ENCODE peak calls at places on chromosomes 3 and 15, in seven cellular contexts. U is activated CD4-positive, alpha-beta T cell treated with anti-CD3 and anti-CD28 coated beads for 48 hours; K is HFF-Myc; I is natural killer cell; J is aorta; Y is ELR; O is ureter. F is an unnamed sample.

GRCh38 chr3:47016934-47017435 is 37.5 kb downstream of the NBEAL2 start:
- DNase-seq in K (no peak), U (peak), Y (peak), J (no peak), O (no peak), I (peak), F (no peak)

GRCh38 chr3:56854856-56855620 is 53.3 kb upstream of the ARHGEF3 start:
- DNase-seq in I (no peak), U (no peak), J (no peak), Y (no peak), O (no peak), K (no peak), F (no peak)

GRCh38 chr3:102745881-102746280 is 311.1 kb downstream of the ZPLD1 start:
- DNase-seq in Y (peak), J (no peak), I (no peak), O (no peak), K (no peak), U (no peak), F (no peak)

GRCh38 chr3:64494530-64494929 is 193.3 kb downstream of the ADAMTS9 start:
- DNase-seq in J (no peak), I (no peak), U (no peak), Y (no peak), O (no peak), K (no peak), F (no peak)

GRCh38 chr3:39501059-39501458 is 33.6 kb downstream of the MOBP start:
- DNase-seq in J (no peak), Y (no peak), O (no peak), U (no peak), K (no peak), I (no peak), F (no peak)

GRCh38 chr3:52915245-52915772 is 18.0 kb upstream of the STIMATE start:
- DNase-seq in K (no peak), Y (no peak), U (no peak), J (no peak), O (no peak), I (no peak), F (no peak)

GRCh38 chr3:122615303-122615702 is 37.9 kb downstream of the PARP15 start:
- DNase-seq in J (no peak), I (no peak), O (no peak), K (no peak), Y (no peak), U (no peak), F (no peak)

GRCh38 chr15:28098766-28099554 is at the start of gene OCA2:
- DNase-seq in U (peak), I (peak), K (peak), J (peak), Y (peak), O (peak), F (peak)

GRCh38 chr15:66673410-66674322 is 28.4 kb upstream of the SMAD6 start:
- DNase-seq in U (peak), K (no peak), Y (peak), I (no peak), J (no peak), O (no peak), F (peak)

GRCh38 chr15:79195802-79196201 is 86.7 kb upstream of the ANKRD34C start:
- DNase-seq in I (no peak), J (no peak), O (no peak), U (no peak), K (no peak), Y (no peak), F (no peak)

GRCh38 chr3:143998266-143998665 is 26.6 kb downstream of the DIPK2A start:
- DNase-seq in Y (peak), J (no peak), O (no peak), I (no peak), U (no peak), K (no peak), F (no peak)

GRCh38 chr15:31275331-31276262 is 51.0 kb upstream of the KLF13 start:
- DNase-seq in U (no peak), K (no peak), O (no peak), Y (no peak), I (peak), J (no peak), F (no peak)

GRCh38 chr15:52261498-52262242 is 33.9 kb downstream of the MYO5C start:
- DNase-seq in I (peak), K (peak), J (peak), O (peak), Y (peak), U (peak), F (no peak)

GRCh38 chr3:54342676-54343075 is 220.3 kb downstream of the CACNA2D3 start:
- DNase-seq in K (no peak), I (no peak), O (no peak), Y (no peak), J (no peak), U (no peak), F (no peak)

GRCh38 chr3:51942603-51943450 is 664 bp downstream of the PARP3 start:
- DNase-seq in O (peak), J (peak), Y (peak), I (peak), U (peak), K (no peak), F (peak)

GRCh38 chr15:74950078-74951000 is 6.2 kb downstream of the RPP25 start:
- DNase-seq in Y (peak), K (peak), U (peak), I (peak), J (peak), O (peak), F (no peak)

GRCh38 chr3:107525101-107525953 is 2.6 kb downstream of the BBX start:
- DNase-seq in O (peak), Y (peak), K (no peak), U (peak), J (peak), I (peak), F (peak)

GRCh38 chr3:128784228-128784627 is 58.2 kb downstream of the RAB7A start:
- DNase-seq in U (peak), J (no peak), Y (no peak), I (no peak), K (no peak), O (no peak), F (no peak)

GRCh38 chr3:127902486-127902885 is 12.5 kb upstream of the KBTBD12 start:
- DNase-seq in I (no peak), U (no peak), K (no peak), O (no peak), J (no peak), Y (no peak), F (no peak)

GRCh38 chr3:109440353-109440752 is 103.0 kb upstream of the DPPA4 start:
- DNase-seq in I (no peak), K (no peak), O (no peak), U (no peak), Y (no peak), J (no peak), F (no peak)

GRCh38 chr3:127197300-127198150 is 4.6 kb downstream of the PRR23E start:
- DNase-seq in I (no peak), J (no peak), Y (no peak), U (no peak), O (no peak), K (no peak), F (no peak)

GRCh38 chr3:53243165-53243564 is 12.7 kb downstream of the TKT start:
- DNase-seq in Y (peak), J (no peak), U (no peak), I (no peak), K (peak), O (no peak), F (peak)

GRCh38 chr15:77018796-77019475 is 24.0 kb downstream of the PSTPIP1 start:
- DNase-seq in U (no peak), K (no peak), J (peak), I (no peak), O (no peak), Y (no peak), F (no peak)

GRCh38 chr15:38782156-38782555 is 217.5 kb upstream of the RASGRP1 start:
- DNase-seq in I (no peak), J (no peak), U (no peak), K (no peak), Y (no peak), O (no peak), F (no peak)

GRCh38 chr15:39918688-39919385 is 1.2 kb downstream of the GPR176 start:
- DNase-seq in O (no peak), K (no peak), J (no peak), U (no peak), Y (peak), I (no peak), F (no peak)

GRCh38 chr15:90463381-90463780 is 66.3 kb upstream of the CRTC3 start:
- DNase-seq in J (no peak), I (no peak), Y (peak), K (no peak), O (no peak), U (no peak), F (no peak)

GRCh38 chr15:73239564-73240208 is 129.1 kb downstream of the HCN4 start:
- DNase-seq in J (no peak), K (no peak), U (no peak), I (no peak), Y (peak), O (no peak), F (no peak)

GRCh38 chr3:9153763-9154601 is 95.5 kb downstream of the SRGAP3 start:
- DNase-seq in O (no peak), I (no peak), U (no peak), Y (no peak), J (no peak), K (peak), F (no peak)

GRCh38 chr3:156902916-156903315 is 76.8 kb downstream of the LEKR1 start:
- DNase-seq in J (no peak), O (no peak), I (no peak), Y (no peak), K (no peak), U (no peak), F (no peak)

GRCh38 chr15:70853270-70853854 is 595 bp downstream of the LARP6 start:
- DNase-seq in Y (peak), I (no peak), J (peak), O (no peak), K (no peak), U (peak), F (no peak)